ENCODE peak calls at places on chromosomes 11 and 22, in four cellular contexts. S is HepG2, L is SK-N-SH, A is K562. D is an unnamed sample.

GRCh38 chr11:93895106-93895862 is 44.9 kb upstream of the VSTM5 start:
- DNase-seq in A (peak; percentile 41), L (peak; percentile 40), S (peak; percentile 37), D (peak; percentile 20)

GRCh38 chr11:61718046-61718531 is 34.3 kb upstream of the MYRF start:
- DNase-seq in L (peak; percentile 73), A (no peak), S (no peak), D (no peak)

GRCh38 chr22:40499187-40499753 is 128.9 kb downstream of the SGSM3 start:
- DNase-seq in S (peak; percentile 84), L (peak; percentile 14), A (peak; percentile 33), D (no peak)

GRCh38 chr11:79219186-79220045 is 221.4 kb downstream of the TENM4 start:
- DNase-seq in L (no peak), A (no peak), S (no peak), D (no peak)

GRCh38 chr11:67354314-67355022 is 1.1 kb upstream of the POLD4 start:
- DNase-seq in S (peak; percentile 97), A (peak; percentile 89), L (no peak), D (no peak)

GRCh38 chr11:97948793-97949192 is 1072.0 kb upstream of the CNTN5 start:
- DNase-seq in L (no peak), S (no peak), A (no peak), D (no peak)

GRCh38 chr11:108672113-108672512 is 7.2 kb downstream of the DDX10 start:
- DNase-seq in A (no peak), L (no peak), S (no peak), D (no peak)

GRCh38 chr11:34243620-34244493 is 114.0 kb downstream of the ABTB2 start:
- DNase-seq in L (no peak), S (no peak), A (peak; percentile 39), D (no peak)

GRCh38 chr22:27988704-27989103 is 69.6 kb upstream of the PITPNB start:
- DNase-seq in L (no peak), S (no peak), A (no peak), D (no peak)

GRCh38 chr11:12494699-12495098 is 117.3 kb downstream of the PARVA start:
- DNase-seq in L (no peak), A (no peak), S (no peak), D (no peak)

GRCh38 chr22:22590136-22590891 is 31.2 kb upstream of the PRAME start:
- DNase-seq in A (no peak), L (no peak), S (no peak), D (no peak)

GRCh38 chr22:29332886-29333496 is 17.5 kb upstream of the RASL10A start:
- DNase-seq in L (no peak), A (no peak), S (no peak), D (no peak)

GRCh38 chr11:112227002-112227401 is 774 bp downstream of the PTS start:
- DNase-seq in A (peak; percentile 38), S (no peak), L (peak; percentile 35), D (no peak)

GRCh38 chr11:7600205-7600775 is 73.0 kb downstream of the CYB5R2 start:
- DNase-seq in A (no peak), L (no peak), S (peak; percentile 89), D (no peak)

GRCh38 chr11:32562839-32563599 is 20.6 kb upstream of the EIF3M start:
- DNase-seq in A (no peak), L (no peak), S (no peak), D (no peak)

GRCh38 chr11:73249304-73249703 is 22.8 kb upstream of the P2RY6 start:
- DNase-seq in A (no peak), S (no peak), L (no peak), D (no peak)
- TF ChIP-seq FOXJ3 in A (no peak), S (no peak), L (no peak), D (no peak)

DNA sequence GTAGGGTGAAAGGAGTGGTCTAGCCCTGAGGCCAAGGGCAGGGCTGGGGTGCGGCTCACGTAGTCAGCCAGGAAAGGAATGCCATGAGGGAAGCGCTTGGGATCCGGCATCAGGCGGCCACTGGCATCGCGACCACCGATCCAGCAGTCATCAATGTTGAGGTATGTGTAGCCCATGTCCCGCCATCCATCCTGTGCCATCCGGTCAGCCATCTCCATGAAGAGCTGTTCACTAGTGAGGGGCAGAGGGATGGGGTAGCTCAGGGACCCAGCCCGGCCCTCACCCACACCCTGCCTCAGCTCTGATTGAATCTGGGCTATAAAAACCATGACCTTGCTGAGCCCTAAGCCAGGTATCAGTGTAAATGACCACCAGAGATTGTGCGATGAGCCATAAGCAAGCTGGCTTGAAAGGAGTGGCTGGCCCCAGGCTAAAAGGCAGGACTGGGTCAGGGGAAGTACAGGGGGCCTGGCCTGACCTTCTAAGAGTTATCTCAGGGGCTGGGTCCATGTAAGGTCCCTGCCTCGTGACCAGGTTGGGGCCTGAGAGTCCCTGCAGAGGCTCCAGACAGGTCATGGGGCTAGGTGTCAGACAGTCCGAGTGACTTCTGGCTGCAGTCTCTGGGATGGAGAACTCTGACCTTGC is 2.8 kb downstream of the NAGA start:
- DNase-seq in L (no peak), S (no peak), A (no peak), D (peak; percentile 1)
- TF ChIP-seq FOXJ3 in L (no peak), S (no peak), A (no peak), D (no peak)

GRCh38 chr11:36034572-36035331 is 90.9 kb downstream of the LDLRAD3 start:
- DNase-seq in A (no peak), S (no peak), L (peak; percentile 35), D (no peak)
- TF ChIP-seq FOXJ3 in A (no peak), S (no peak), L (no peak), D (no peak)

GRCh38 chr11:65639623-65640482 is 2.0 kb downstream of the SIPA1 start:
- DNase-seq in S (no peak), L (no peak), A (no peak), D (no peak)

GRCh38 chr11:65641233-65642013 is 3.5 kb downstream of the SIPA1 start:
- DNase-seq in S (no peak), A (no peak), L (no peak), D (no peak)

GRCh38 chr11:65637794-65638317 is at the start of gene SIPA1:
- DNase-seq in S (peak; percentile 88), A (peak; percentile 84), L (peak; percentile 96), D (peak; percentile 89)

GRCh38 chr11:65642014-65642671 is 4.2 kb downstream of the SIPA1 start:
- DNase-seq in L (no peak), S (no peak), A (peak; percentile 61), D (peak; percentile 87)

DNA sequence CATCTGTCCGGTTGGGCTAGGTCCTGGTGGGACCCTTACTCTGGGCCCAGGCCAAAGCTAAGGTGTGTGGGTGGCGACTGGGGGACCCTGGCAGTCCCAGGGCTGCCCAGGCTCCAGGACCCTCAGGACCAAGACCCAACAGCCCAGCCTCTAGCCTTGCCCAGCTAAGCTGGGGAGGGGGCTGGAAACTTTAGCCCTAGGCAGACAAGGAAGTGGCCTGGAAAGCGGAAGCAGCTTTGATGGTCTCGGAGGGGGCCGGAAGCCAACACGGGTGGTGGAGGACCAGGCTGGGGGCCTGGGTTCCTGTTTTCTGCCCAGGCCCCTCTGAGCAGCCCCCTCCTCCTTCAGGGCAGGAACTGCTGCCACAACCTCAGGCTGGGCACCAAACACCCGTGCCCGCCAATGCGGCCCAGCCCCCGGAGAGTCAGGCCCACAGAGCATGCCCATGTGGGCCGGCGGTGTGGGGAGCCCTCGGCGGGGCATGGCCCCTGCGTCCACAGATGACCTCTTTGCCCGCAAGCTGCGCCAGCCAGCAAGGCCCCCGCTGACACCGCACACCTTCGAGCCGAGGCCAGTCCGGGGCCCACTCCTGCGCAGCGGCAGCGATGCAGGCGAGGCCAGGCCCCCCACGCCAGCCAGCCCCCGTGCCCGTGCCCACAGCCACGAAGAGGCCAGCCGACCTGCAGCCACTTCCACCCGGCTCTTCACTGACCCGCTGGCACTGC is 2.7 kb downstream of the SIPA1 start:
- DNase-seq in A (no peak), S (no peak), L (no peak), D (no peak)
- TF ChIP-seq FOXJ3 in A (no peak), S (no peak), L (no peak), D (no peak)

GRCh38 chr11:126927628-126928027 is 72.9 kb downstream of the KIRREL3 start:
- DNase-seq in S (no peak), A (no peak), L (no peak), D (no peak)

GRCh38 chr11:126930100-126930841 is 70.3 kb downstream of the KIRREL3 start:
- DNase-seq in A (no peak), S (no peak), L (no peak), D (no peak)

GRCh38 chr11:126925321-126926093 is 75.1 kb downstream of the KIRREL3 start:
- DNase-seq in S (no peak), A (no peak), L (no peak), D (no peak)

GRCh38 chr11:126926376-126926791 is 74.2 kb downstream of the KIRREL3 start:
- DNase-seq in L (no peak), A (no peak), S (no peak), D (no peak)

DNA sequence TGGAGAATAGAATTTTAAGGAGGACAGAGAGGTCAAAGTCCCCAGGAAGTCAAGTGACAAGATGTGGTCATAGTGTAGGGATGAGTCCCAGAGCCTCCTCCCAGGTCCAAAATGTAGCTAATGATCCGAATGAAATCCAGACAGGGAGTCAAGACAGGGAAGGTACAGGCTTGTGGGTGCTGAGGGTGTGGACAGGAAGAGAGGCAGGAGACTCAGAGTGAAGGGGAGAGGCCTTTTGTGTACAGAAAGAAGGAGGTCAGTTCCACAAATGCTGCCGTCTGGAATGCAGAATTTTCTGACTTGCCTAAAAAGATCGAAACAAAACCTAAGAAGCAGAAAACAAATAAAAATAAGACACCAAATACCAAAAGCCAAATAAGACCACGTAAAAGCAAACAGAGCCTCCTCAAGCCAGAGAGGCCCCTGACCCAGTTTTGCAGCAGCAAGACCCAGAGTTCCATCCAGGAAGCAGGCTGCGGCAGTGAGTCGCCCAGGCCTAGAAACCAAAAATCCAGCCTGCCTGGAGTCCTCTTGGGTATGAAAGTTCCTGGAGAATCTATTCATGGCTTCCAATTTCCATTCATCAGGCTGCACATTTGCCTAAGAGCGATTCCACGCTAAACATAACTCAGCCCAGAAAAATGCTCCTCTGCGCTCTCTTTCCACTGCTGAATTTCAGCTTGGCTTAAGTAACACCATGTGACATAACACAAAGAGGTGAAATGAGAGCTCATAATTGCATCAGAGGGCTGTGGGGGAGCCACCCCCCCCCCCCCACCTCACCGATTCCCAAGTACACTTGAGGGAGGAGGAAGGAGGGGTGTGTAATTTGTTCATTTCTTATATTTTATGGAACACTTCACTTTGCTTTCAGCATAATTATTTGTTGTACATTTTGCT is 71.1 kb downstream of the KIRREL3 start:
- DNase-seq in L (no peak), S (no peak), A (no peak), D (no peak)
- TF ChIP-seq FOXJ3 in L (no peak), S (no peak), A (no peak), D (no peak)

DNA sequence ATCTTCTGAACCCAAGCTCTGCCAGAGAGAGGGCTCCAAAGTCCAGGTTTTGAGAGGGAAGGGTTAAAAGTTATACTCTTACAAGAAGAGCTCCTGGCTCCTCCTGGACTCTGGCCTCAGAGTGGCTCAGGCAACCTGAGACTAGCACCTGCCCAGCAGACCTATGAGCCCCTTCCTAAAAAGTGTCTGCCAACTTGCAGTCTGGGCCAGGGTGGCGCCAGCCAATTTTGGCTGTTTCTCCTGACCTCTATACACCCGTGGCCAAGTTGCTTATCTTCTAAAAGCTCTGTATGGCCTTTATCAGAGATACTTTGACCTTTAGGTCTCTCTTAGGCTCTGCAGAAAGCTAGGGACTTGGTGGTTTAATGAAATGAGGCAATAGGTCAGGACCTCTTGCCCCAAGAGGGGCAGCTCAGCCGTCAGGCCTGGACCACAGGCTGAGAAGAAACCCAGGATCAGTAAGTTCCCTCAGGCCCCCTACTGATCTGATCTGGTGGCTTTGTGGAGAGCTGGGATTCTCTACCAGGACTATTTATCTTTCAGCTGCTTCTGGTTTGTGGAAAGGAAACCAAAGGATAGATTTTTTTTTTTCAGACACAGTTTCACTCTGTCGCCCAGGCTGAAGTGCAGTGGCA is 10.3 kb upstream of the UCP3 start:
- DNase-seq in A (no peak), S (peak; percentile 17), L (no peak), D (no peak)
- TF ChIP-seq FOXJ3 in A (no peak), S (no peak), L (no peak), D (no peak)